ENCODE peak calls at places on chromosomes 13 and 19, in seven cellular contexts. F is endodermal cell, V is AG10803, A is heart left ventricle, C is lower lobe of right lung, N is cardiac muscle cell, H is GM12865. I is an unnamed sample.

GRCh38 chr13:40063743-40064142 is 408.3 kb downstream of the COG6 start:
- DNase-seq in F (no peak), V (no peak), A (no peak), C (no peak), N (peak), H (no peak), I (no peak)

GRCh38 chr19:45905016-45905415 is 2.6 kb upstream of the MYPOP start:
- DNase-seq in F (no peak), V (no peak), A (no peak), C (no peak), N (no peak), H (no peak), I (no peak)

GRCh38 chr19:42199440-42200115 is 17.9 kb downstream of the DEDD2 start:
- DNase-seq in F (peak), V (no peak), A (no peak), C (peak), N (no peak), H (peak), I (peak)

GRCh38 chr13:101406787-101407186 is 9.5 kb downstream of the NALCN start:
- DNase-seq in F (no peak), V (peak), A (no peak), C (no peak), N (no peak), H (no peak), I (no peak)

GRCh38 chr13:114145722-114146121 is 13.3 kb upstream of the RASA3 start:
- DNase-seq in F (peak), V (no peak), A (peak), C (no peak), N (no peak), H (no peak), I (no peak)

GRCh38 chr13:100694722-100695644 is 20.4 kb upstream of the TMTC4 start:
- DNase-seq in F (peak), V (peak), A (no peak), C (no peak), N (peak), H (no peak), I (no peak)

GRCh38 chr13:19888799-19889198 is 25.4 kb upstream of the ZMYM5 start:
- DNase-seq in F (no peak), V (peak), A (no peak), C (no peak), N (peak), H (no peak), I (no peak)

GRCh38 chr19:14408641-14409120 is 10.5 kb downstream of the DDX39A start:
- DNase-seq in F (no peak), V (peak), A (no peak), C (no peak), N (peak), H (no peak), I (no peak)

GRCh38 chr19:10230904-10231623 is at the start of gene S1PR2:
- DNase-seq in F (peak), V (peak), A (peak), C (peak), N (peak), H (peak), I (peak)

GRCh38 chr19:10718205-10719196 is 622 bp downstream of the DNM2 start:
- DNase-seq in F (peak), V (peak), A (peak), C (peak), N (peak), H (peak), I (peak)

GRCh38 chr19:58145849-58146248 is 4.7 kb downstream of the ZNF329 start:
- DNase-seq in F (no peak), V (no peak), A (no peak), C (no peak), N (no peak), H (no peak), I (no peak)
- TF ChIP-seq CTCF in F (no peak), V (no peak), A (no peak), C (no peak), N (no peak), H (no peak), I (no peak)

GRCh38 chr19:52603558-52604207 is 33.6 kb downstream of the ZNF701 start:
- DNase-seq in F (no peak), V (peak), A (no peak), C (no peak), N (peak), H (no peak), I (no peak)

GRCh38 chr19:52600639-52601024 is 30.5 kb downstream of the ZNF701 start:
- DNase-seq in F (no peak), V (no peak), A (no peak), C (peak), N (no peak), H (peak), I (peak)

GRCh38 chr19:52599241-52599640 is 29.2 kb downstream of the ZNF701 start:
- DNase-seq in F (no peak), V (no peak), A (no peak), C (no peak), N (no peak), H (no peak), I (no peak)

GRCh38 chr19:52602931-52603330 is 32.8 kb downstream of the ZNF701 start:
- DNase-seq in F (no peak), V (no peak), A (no peak), C (no peak), N (no peak), H (no peak), I (no peak)

GRCh38 chr19:52601025-52601973 is 31.2 kb downstream of the ZNF701 start:
- DNase-seq in F (peak), V (peak), A (peak), C (peak), N (peak), H (peak), I (peak)
- TF ChIP-seq CTCF in F (peak), V (peak), A (peak), C (peak), N (peak), H (peak), I (peak)

GRCh38 chr13:102567857-102568256 is 28.9 kb upstream of the TPP2 start:
- DNase-seq in F (peak), V (no peak), A (no peak), C (no peak), N (no peak), H (no peak), I (no peak)

GRCh38 chr13:102569488-102569887 is 27.3 kb upstream of the TPP2 start:
- DNase-seq in F (no peak), V (peak), A (no peak), C (no peak), N (peak), H (no peak), I (no peak)

GRCh38 chr13:102566513-102566912 is 30.3 kb upstream of the TPP2 start:
- DNase-seq in F (no peak), V (no peak), A (no peak), C (no peak), N (no peak), H (no peak), I (no peak)

GRCh38 chr13:102571075-102571474 is 25.7 kb upstream of the TPP2 start:
- DNase-seq in F (peak), V (no peak), A (no peak), C (no peak), N (no peak), H (no peak), I (no peak)
- TF ChIP-seq CTCF in F (peak), V (peak), A (no peak), C (no peak), N (no peak), H (no peak), I (peak)

GRCh38 chr19:33379151-33379829 is 5.8 kb downstream of the CEBPG start:
- DNase-seq in F (peak), V (no peak), A (no peak), C (no peak), N (no peak), H (no peak), I (no peak)
- TF ChIP-seq CTCF in F (no peak), V (no peak), A (no peak), C (no peak), N (no peak), H (no peak), I (no peak)

GRCh38 chr13:102800145-102801041 is 1.5 kb downstream of the BIVM start:
- DNase-seq in F (peak), V (peak), A (peak), C (peak), N (peak), H (peak), I (peak)
- TF ChIP-seq CTCF in F (peak), V (peak), A (peak), C (peak), N (peak), H (peak), I (peak)

DNA sequence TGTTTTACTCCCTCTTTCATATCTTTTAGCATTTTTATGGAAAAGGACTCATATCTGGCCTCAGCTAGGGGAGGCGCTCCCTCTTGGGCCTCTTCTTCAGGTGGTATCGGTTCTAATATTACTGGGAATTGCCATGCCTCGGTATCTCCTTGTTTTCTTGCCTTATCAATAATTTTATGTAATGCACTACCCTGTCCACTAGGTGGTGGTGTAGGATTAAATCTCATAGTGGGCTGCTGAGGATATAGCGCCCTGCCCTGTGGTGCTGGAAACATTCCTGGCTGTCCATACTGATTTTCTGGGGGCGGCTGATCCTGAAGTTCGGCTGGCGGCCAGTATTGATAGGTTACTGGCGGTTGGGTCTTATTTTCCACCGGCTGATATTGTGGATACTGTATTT is 35.8 kb downstream of the ZNF420 start:
- DNase-seq in F (no peak), V (no peak), A (no peak), C (no peak), N (no peak), H (no peak), I (no peak)
- TF ChIP-seq CTCF in F (peak), V (no peak), A (no peak), C (no peak), N (no peak), H (peak), I (no peak)

GRCh38 chr13:64819081-64819480 is 2411.1 kb downstream of the PCDH9 start:
- DNase-seq in F (no peak), V (no peak), A (no peak), C (no peak), N (peak), H (peak), I (no peak)
- TF ChIP-seq CTCF in F (no peak), V (no peak), A (no peak), C (no peak), N (no peak), H (no peak), I (peak)

DNA sequence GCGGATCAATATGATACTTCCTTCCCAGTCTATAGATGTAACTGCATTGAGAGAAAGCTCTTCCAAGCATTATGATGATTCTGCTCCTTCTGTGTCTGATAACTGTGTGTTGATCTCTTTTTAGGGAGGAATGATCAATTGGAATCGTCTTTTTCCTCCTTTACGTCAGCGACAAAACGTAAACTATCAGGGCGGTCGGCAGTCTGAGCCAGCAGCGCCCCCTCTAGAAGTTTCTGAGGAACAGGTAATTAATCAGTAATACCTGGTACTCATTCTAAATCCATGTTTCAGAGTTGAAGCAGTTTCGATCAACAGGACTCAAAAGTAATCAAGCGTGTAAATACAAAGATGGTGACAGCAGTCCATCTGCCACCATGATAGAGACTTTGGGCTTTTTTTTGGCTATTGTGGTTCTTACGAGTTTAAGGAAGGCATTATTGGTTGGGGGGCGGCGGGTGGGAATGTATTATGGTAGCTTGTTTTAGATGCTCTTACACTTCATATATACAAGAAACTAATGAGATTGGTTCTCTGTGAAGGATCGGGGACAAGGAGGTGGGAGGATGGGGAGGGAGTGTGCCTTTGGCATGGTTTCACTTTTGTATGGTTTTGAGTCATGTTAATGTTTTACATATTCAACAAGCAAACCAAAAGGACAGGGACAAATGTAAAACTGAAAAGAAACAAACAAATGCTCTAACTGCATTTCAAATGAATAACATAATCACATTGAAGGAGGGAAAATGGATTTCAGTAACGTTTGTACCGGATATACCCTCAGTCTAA is 60.7 kb upstream of the GPR183 start:
- DNase-seq in F (peak), V (no peak), A (no peak), C (no peak), N (no peak), H (no peak), I (no peak)
- TF ChIP-seq CTCF in F (peak), V (no peak), A (no peak), C (no peak), N (no peak), H (no peak), I (peak)

I was measured in GM13977.